ENCODE peak calls at places on chromosomes 3 and 15, in seven cellular contexts. Y is ovary, K is thoracic aorta, O is Peyer's patch, A is uterus, F is PC-9, W is H1. J is an unnamed sample. For H3K4me1, the result is how much of the 10 kb centered on the place peaks cover.

GRCh38 chr3:55718475-55718874 is 231.4 kb upstream of the WNT5A start:
- DNase-seq in Y (peak), K (no peak), O (no peak), A (no peak), F (no peak), W (no peak), J (no peak)

GRCh38 chr3:129735638-129736037 is 129.2 kb upstream of the PLXND1 start:
- DNase-seq in Y (no peak), K (no peak), O (no peak), A (no peak), F (no peak), W (no peak), J (no peak)

GRCh38 chr3:87900061-87900460 is 158.7 kb downstream of the CGGBP1 start:
- DNase-seq in Y (no peak), K (no peak), O (no peak), A (no peak), F (no peak), W (no peak), J (no peak)

GRCh38 chr15:58521293-58521991 is 89.7 kb downstream of the LIPC start:
- DNase-seq in Y (no peak), K (no peak), O (peak), A (no peak), F (peak), W (no peak), J (peak)

GRCh38 chr3:24834442-24834841 is 339.8 kb upstream of the THRB start:
- DNase-seq in Y (no peak), K (no peak), O (no peak), A (no peak), F (no peak), W (no peak), J (no peak)

GRCh38 chr3:194964809-194965208 is 279.1 kb downstream of the FAM43A start:
- DNase-seq in Y (no peak), K (no peak), O (no peak), A (no peak), F (no peak), W (no peak), J (no peak)

GRCh38 chr3:51063074-51063473 is 322.0 kb upstream of the MANF start:
- DNase-seq in Y (no peak), K (no peak), O (no peak), A (no peak), F (no peak), W (no peak), J (no peak)

GRCh38 chr3:4047343-4047742 is 248.1 kb downstream of the LRRN1 start:
- DNase-seq in Y (no peak), K (no peak), O (no peak), A (no peak), F (no peak), W (no peak), J (no peak)

GRCh38 chr15:78050441-78050809 is 27.1 kb downstream of the TBC1D2B start:
- DNase-seq in Y (no peak), K (no peak), O (no peak), A (no peak), F (no peak), W (no peak), J (no peak)

DNA sequence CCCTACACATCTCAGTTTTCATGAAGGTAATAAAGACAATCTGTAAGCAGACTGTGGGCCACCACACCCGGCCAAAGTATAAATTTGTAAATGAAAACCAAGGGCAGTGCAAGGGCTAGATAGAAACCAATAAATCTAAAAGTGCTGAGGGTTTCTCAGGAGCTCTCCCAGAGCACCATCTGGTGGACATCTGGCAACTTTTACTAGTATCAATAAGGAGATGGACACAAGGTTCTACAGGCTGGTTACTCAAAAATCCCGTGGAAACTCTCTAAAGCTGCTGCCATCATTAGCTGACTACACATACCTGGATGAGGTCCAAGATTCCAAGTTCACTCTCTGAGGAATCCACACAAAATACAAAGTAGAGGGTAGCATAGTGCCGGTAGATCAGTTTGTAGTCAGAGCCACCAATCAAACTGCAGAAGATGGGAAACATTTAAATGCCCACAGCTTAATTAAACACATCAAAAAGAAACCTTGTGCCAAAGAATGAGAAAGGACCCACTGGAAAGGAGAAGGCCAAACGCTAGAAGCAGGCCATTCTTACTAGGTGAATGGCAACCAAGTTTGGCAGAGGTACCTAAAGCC is 5.5 kb downstream of the AP3S2 start:
- DNase-seq in Y (no peak), K (no peak), O (peak), A (no peak), F (peak), W (no peak), J (no peak)
- TF ChIP-seq CTCF in Y (no peak), K (no peak), O (peak), A (no peak), F (peak), W (peak), J (no peak)

GRCh38 chr3:136152176-136152843 is 43.8 kb downstream of the MSL2 start:
- DNase-seq in Y (no peak), K (no peak), O (no peak), A (no peak), F (no peak), W (no peak), J (no peak)

GRCh38 chr3:136149569-136150136 is 46.5 kb downstream of the MSL2 start:
- DNase-seq in Y (no peak), K (no peak), O (no peak), A (no peak), F (no peak), W (no peak), J (no peak)

GRCh38 chr3:136146981-136147729 is 49.0 kb downstream of the MSL2 start:
- DNase-seq in Y (no peak), K (no peak), O (no peak), A (no peak), F (no peak), W (no peak), J (no peak)

GRCh38 chr3:136151219-136151618 is 44.9 kb downstream of the MSL2 start:
- DNase-seq in Y (no peak), K (no peak), O (no peak), A (no peak), F (no peak), W (no peak), J (no peak)

DNA sequence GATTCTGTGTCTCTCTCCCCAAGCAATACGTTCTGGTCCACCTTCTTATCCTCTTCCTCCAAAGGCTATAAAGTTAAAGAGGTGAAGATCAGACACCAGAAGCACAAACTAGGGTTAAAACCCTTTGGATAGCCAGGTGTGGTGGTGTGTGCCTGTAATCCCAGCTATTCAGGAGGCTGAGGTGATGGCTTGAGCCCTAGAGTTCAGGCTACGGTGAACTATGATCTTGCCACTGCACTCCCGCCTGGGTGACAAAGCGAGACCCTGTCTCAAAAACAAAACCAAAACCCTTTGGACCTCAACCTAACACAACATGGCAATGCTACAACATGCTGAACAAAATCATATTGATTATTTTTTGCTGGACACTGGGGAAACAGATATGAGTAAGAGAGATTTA is 43.2 kb downstream of the MSL2 start:
- DNase-seq in Y (no peak), K (no peak), O (no peak), A (no peak), F (no peak), W (no peak), J (no peak)
- H3K4me1 ChIP-seq in Y (under half), K (under half), O (under half), A (under half), F (under half), W (under half), J (under half)

GRCh38 chr15:38035701-38036100 is 101.3 kb downstream of the TMCO5A start:
- DNase-seq in Y (no peak), K (no peak), O (no peak), A (no peak), F (no peak), W (no peak), J (no peak)

GRCh38 chr15:38041576-38041975 is 107.1 kb downstream of the TMCO5A start:
- DNase-seq in Y (no peak), K (no peak), O (no peak), A (no peak), F (no peak), W (no peak), J (no peak)

GRCh38 chr15:38040615-38041014 is 106.2 kb downstream of the TMCO5A start:
- DNase-seq in Y (no peak), K (no peak), O (no peak), A (no peak), F (no peak), W (no peak), J (no peak)

GRCh38 chr15:38036790-38037338 is 102.4 kb downstream of the TMCO5A start:
- DNase-seq in Y (no peak), K (no peak), O (no peak), A (no peak), F (no peak), W (no peak), J (no peak)

DNA sequence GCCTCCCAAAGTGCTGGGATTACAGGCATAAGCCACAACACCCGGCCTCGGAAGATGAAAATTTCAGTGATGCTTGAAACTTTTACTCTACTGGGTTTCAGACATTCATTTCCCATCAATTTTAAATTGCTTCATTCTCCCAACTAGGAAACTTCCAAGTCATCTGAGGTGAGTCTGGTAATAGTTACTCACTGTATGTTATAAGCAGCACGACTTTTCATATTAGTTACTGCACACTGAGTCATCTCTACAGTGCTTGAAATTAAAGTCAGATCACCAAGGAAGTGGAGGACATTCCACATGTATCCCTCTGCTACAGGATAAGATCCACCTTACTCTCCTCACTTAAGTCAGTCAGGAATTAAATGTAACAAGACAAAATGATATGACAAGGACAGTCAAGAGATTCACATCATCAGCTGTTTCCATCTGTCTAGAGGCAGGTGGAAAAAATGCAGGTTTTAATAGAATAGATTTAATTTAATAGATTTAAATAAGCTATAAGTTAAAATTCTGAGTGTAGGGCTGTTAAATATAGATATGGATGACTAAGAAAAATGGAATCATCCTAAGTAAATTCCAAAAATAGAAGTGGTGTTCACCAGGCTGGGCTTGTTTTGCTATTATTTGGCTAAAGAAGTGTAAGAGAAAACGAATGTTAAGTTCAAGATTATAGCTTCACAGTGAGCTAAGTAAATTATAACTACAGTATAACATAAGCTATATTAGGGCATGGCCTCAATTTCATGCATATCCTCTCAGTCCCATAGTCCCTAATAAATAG is 104.4 kb downstream of the TMCO5A start:
- DNase-seq in Y (no peak), K (no peak), O (no peak), A (no peak), F (no peak), W (no peak), J (no peak)
- TF ChIP-seq CTCF in Y (no peak), K (no peak), O (no peak), A (no peak), F (no peak), W (no peak), J (no peak)

DNA sequence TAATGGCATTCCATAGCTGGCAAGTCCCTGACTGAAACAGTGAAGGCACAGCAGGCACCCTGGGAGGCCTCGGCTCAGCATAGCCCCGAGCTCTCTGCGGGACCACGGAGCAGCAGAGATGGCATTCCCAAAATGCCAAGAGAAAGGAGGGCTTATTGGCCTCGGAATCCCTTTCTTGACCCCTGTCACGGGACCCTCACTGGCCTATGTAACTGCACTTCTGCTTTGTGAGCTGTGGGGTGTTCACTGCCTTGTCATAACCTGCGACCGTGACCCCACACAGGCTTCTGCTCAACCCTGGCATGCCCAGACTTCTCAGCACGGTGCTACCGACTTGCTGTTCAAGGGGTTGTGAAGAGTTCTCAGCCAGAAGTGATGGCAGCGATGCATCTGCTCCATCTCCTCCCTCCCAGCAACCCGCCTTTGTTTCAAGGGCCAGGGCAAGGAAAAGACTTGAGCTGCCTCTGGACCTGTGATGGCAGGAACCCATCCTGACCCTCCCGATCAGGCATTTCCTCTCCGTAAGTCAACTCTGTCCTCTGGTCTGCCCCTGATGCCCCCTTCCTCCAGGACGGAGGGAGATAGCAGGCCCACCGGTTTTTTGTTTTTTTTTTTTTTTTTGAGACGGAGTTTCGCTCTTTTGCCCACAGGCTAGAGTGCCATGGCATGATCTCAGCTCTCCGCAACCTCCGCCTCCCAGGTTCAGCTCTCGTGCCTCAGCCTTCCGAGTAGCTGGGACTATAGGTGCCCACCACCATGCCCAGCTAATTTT is 30.5 kb downstream of the EHD4 start:
- DNase-seq in Y (no peak), K (no peak), O (no peak), A (no peak), F (no peak), W (no peak), J (no peak)
- H3K4me1 ChIP-seq in Y (under half), K (under half), O (under half), A (under half), F (under half), W (under half), J (under half)

GRCh38 chr15:42591238-42591936 is 16.0 kb downstream of the STARD9 start:
- DNase-seq in Y (no peak), K (no peak), O (no peak), A (no peak), F (peak), W (no peak), J (no peak)
- TF ChIP-seq CTCF in Y (no peak), K (peak), O (peak), A (no peak), F (peak), W (no peak), J (no peak)

GRCh38 chr15:63996794-63997357 is 49.4 kb downstream of the DAPK2 start:
- DNase-seq in Y (no peak), K (no peak), O (peak), A (no peak), F (no peak), W (no peak), J (no peak)
- H3K4me1 ChIP-seq in Y (under half), K (under half), O (half or more), A (under half), F (under half), W (under half), J (half or more)

DNA sequence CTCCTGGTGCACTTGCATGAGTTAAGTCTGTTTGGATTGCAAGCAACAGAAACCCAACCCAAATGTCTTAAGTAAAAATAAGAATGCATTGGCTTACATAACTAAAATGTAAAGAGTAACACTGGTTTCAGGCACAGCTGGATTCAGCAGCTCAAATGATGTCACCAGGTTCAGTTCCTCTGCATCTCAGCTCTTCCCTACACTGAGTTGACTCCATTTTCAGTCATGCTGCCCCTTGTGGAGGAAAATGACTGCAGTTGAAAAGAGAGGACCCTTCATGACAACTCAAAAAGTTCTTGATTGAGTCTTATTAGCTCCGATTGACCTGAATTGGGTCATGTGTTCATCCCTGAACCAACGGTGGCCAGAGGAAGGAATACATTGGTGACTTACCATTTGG is 138.5 kb upstream of the ABI3BP start:
- DNase-seq in Y (no peak), K (no peak), O (no peak), A (no peak), F (no peak), W (no peak), J (no peak)
- TF ChIP-seq CTCF in Y (no peak), K (no peak), O (no peak), A (no peak), F (peak), W (peak), J (no peak)

DNA sequence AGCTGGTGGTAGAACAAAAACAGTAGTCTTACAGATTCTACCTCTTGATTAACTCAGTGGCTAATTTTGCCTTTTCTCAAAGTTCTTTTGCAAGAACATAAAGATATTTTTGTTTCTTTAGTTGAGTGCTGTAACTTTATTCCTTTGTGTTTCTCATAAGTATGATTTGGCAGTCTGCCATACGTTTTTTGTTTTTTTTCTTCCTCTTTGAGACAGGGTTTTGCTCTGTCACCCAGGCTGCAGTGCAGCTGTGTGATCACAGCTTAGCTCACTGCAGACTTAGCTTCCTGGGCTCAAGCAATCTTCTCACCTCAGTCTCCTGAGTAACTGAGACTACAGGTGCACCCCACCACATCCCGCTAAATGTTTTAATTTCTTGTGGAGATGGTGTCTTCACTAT is 22.4 kb downstream of the B3GNT5 start:
- DNase-seq in Y (no peak), K (no peak), O (no peak), A (no peak), F (peak), W (no peak), J (no peak)
- H3K4me1 ChIP-seq in Y (under half), K (under half), O (under half), A (under half), F (half or more), W (under half), J (under half)

DNA sequence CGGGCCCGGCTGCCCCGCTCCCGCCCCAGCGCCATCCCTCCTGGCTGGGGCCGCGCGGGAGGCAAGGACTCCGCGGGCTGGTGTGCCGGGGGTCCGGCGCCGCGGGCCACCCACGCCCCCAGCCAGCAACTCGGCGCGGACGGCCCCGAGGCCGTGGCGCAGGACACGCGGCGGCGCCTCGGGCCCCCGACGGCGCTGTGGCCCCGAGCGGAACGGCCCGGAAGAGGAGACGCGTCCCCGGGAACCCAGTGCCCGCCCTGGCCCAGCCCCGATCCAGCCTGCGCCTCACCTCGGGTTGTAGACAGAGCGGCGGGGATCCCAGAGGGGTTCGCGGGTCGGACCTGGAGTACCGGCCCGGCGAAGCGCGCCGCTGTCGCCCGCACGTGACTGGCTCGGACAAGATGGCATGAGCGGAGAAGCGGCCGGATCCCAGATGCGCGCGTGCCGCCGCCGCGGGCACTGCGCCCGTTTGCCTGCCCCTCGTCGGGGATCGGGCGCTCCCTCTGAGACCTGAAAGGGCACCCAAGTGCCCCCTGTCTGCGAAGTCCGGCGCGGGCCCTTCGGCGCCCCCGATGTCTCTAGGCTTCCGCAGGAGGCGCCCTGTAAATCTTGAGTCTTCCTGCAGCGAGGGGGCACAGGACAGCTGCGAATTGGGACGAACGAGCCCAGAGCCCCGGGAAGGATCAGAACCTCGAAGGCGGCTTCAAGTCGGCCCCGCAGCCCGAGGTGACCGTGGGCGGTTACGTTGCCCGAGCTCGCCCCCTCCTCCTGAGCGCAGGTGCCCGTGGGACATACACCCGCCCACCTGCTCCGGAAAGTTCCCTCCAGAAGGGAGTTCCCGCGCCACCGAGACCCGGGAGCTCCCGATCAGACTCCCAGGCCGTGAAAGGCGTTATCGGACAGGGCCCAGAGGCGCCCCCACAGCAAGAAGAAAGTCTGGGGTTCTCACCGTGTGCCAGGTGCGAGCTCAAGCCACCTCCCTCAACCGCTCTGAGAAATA is 598 bp upstream of the SFMBT1 start:
- DNase-seq in Y (peak), K (no peak), O (peak), A (peak), F (no peak), W (peak), J (peak)
- TF ChIP-seq CTCF in Y (no peak), K (peak), O (peak), A (peak), F (no peak), W (peak), J (peak)

J was measured in gastrocnemius medialis.